ENCODE peak calls at places on chromosomes 12 and 14, in seven cellular contexts. L is body of pancreas, X is bronchial epithelial cell, P is fibroblast of the aortic adventitia, U is GM06990, Z is NB4, K is GM12878. Y is an unnamed sample.

GRCh38 chr14:90551070-90551704 is 154.4 kb downstream of the CALM1 start:
- DNase-seq in L (no peak), X (peak; percentile 22), P (peak; percentile 25), U (no peak), Z (no peak), K (no peak), Y (no peak)

GRCh38 chr12:82650627-82651337 is 35.9 kb upstream of the TMTC2 start:
- DNase-seq in L (no peak), X (peak; percentile 97), P (peak; percentile 25), U (peak; percentile 20), Z (peak; percentile 28), K (peak; percentile 38), Y (peak; percentile 30)

GRCh38 chr12:2198088-2198501 is 145.3 kb downstream of the CACNA1C start:
- DNase-seq in L (no peak), X (peak; percentile 22), P (no peak), U (no peak), Z (peak; percentile 24), K (no peak), Y (no peak)

GRCh38 chr12:20631711-20632110 is 63.4 kb upstream of the SLCO1C1 start:
- DNase-seq in L (no peak), X (no peak), P (peak; percentile 88), U (no peak), Z (no peak), K (no peak), Y (no peak)

GRCh38 chr12:131455218-131455506 is 255.7 kb upstream of the SFSWAP start:
- DNase-seq in L (no peak), X (no peak), P (no peak), U (no peak), Z (no peak), K (no peak), Y (no peak)

GRCh38 chr12:116384629-116385485 is 107.4 kb upstream of the MED13L start:
- DNase-seq in L (peak; percentile 10), X (peak; percentile 54), P (peak; percentile 82), U (no peak), Z (peak; percentile 89), K (no peak), Y (no peak)

GRCh38 chr14:61749867-61750266 is 12.4 kb upstream of the SNAPC1 start:
- DNase-seq in L (no peak), X (peak; percentile 64), P (no peak), U (no peak), Z (no peak), K (no peak), Y (no peak)

GRCh38 chr14:105272623-105273022 is 24.3 kb downstream of the BTBD6 start:
- DNase-seq in L (peak; percentile 68), X (no peak), P (no peak), U (no peak), Z (no peak), K (no peak), Y (no peak)

GRCh38 chr12:2422591-2422990 is 369.8 kb downstream of the CACNA1C start:
- DNase-seq in L (no peak), X (no peak), P (no peak), U (no peak), Z (no peak), K (no peak), Y (no peak)

GRCh38 chr14:63764103-63764502 is 36.2 kb upstream of the SGPP1 start:
- DNase-seq in L (no peak), X (no peak), P (no peak), U (no peak), Z (no peak), K (no peak), Y (no peak)

GRCh38 chr14:90871605-90872233 is 55.5 kb upstream of the TTC7B start:
- DNase-seq in L (no peak), X (peak; percentile 91), P (peak; percentile 66), U (no peak), Z (peak; percentile 18), K (no peak), Y (no peak)

GRCh38 chr12:120406080-120406479 is 31.8 kb upstream of the COX6A1 start:
- DNase-seq in L (no peak), X (no peak), P (no peak), U (no peak), Z (no peak), K (no peak), Y (no peak)

GRCh38 chr14:37559386-37559785 is 35.7 kb downstream of the FOXA1 start:
- DNase-seq in L (no peak), X (peak; percentile 78), P (no peak), U (no peak), Z (no peak), K (no peak), Y (no peak)

DNA sequence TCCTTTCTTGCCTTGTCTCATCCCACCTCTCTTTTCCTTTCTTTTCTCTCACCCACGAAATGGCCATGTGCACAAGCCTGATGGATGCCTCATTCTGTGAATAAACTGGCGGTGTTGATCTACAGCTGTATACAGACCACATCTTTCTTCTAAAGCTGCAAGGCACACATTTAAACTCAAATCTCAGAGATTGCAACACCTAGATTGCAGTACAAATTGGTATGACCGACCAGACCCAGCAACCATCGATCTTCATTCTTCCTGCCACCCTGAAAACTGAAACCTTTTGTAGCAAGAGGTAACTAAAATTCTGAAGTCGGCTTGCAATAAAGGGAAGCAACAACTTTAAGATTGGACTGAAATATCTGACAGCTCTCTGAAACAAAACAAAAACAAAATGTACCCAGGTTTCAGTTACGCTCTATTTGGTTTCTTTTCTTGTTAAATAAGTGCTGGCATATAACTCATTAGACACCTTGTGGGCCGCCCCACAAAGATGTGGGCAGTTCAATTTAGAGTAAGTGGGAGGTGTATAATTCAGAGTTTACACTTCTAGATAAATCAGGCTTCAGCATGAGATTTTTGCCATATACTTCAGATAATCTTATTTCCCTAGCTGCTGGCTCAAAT is 390.0 kb upstream of the NOVA1 start:
- DNase-seq in L (no peak), X (no peak), P (no peak), U (no peak), Z (no peak), K (no peak), Y (no peak)
- H3K4me3 ChIP-seq in L (no peak overlapping the region), X (no peak overlapping the region), P (no peak overlapping the region), U (no peak overlapping the region), Z (no peak overlapping the region), K (no peak overlapping the region), Y (no peak overlapping the region)

GRCh38 chr12:53230971-53231858 is 794 bp downstream of the RARG start:
- DNase-seq in L (no peak), X (no peak), P (no peak), U (no peak), Z (no peak), K (no peak), Y (no peak)
- TF ChIP-seq CTCF in L (no peak), X (no peak), P (peak; percentile 7), U (no peak), Z (no peak), K (no peak), Y (no peak)

GRCh38 chr12:53050426-53051057 is 677 bp downstream of the TNS2 start:
- DNase-seq in L (no peak), X (no peak), P (no peak), U (no peak), Z (no peak), K (no peak), Y (no peak)
- H3K4me3 ChIP-seq in L (peak overlapping the region; percentile 34), X (peak overlapping the region; percentile 24), P (peak overlapping the region; percentile 88), U (no peak overlapping the region), Z (no peak overlapping the region), K (no peak overlapping the region), Y (no peak overlapping the region)

GRCh38 chr12:123971449-123971769 is 1.2 kb downstream of the CCDC92 start:
- DNase-seq in L (no peak), X (no peak), P (peak; percentile 60), U (no peak), Z (no peak), K (no peak), Y (no peak)

GRCh38 chr12:123971770-123972447 is 722 bp downstream of the CCDC92 start:
- DNase-seq in L (peak; percentile 52), X (peak; percentile 68), P (no peak), U (peak; percentile 45), Z (peak; percentile 67), K (no peak), Y (no peak)

GRCh38 chr12:123976227-123976826 is 3.3 kb downstream of the ZNF664 start:
- DNase-seq in L (no peak), X (no peak), P (no peak), U (no peak), Z (no peak), K (no peak), Y (no peak)

GRCh38 chr12:123973552-123974341 is 732 bp downstream of the ZNF664 start:
- DNase-seq in L (peak; percentile 58), X (no peak), P (no peak), U (peak; percentile 56), Z (peak; percentile 53), K (no peak), Y (no peak)

DNA sequence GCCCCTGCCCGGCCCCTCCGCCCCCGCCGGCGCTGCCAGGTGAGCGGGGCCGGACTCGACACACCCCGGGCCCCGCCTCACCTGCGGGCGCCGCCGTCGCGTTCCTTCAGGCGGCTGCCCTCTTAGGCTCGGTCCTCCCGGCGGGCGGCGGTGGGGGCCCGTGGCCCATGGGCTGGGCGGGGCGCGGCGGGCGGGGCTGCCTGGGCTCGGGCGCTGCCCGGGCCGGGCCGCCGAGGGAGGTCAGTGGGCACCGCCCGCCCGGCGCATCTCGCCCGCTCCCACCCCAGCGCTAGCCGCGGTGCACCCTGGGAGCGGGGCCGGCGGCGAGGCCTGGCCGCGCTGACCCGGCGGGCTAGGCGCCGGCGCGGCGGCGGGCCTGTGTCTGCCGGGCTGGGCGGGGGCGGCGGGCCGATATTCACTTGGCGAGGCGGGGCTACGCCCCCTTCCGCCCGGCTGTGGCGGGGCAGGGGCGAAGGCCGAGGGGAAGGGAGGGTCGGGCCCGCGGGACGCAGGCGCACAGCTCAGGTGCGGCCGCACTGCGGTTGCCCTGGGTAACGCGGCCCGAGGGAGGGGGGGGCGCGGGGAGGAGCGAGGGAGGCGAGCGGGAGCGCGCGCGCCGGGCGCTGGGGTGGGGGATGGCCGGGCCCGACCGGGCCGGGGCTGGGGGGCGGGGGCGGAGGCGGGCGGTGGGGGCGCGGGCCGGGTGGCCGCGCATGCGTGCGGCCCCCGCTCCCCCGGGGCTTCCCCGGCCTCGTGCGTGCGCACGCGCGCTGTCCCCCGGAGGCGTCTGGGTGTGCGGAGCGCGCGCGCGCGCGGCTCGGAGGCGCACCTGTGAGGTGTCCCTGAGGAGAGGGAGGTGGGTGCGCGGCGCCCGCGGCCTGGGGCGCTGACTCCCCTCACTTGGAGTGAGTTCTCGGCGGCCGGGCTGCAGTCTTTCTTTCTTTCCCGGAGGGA is at the start of the genes CCDC92 and ZNF664:
- DNase-seq in L (peak; percentile 96), X (peak; percentile 65), P (peak; percentile 84), U (peak; percentile 95), Z (peak; percentile 96), K (peak; percentile 56), Y (peak; percentile 68)
- TF ChIP-seq CTCF in L (no peak), X (no peak), P (no peak), U (no peak), Z (peak; percentile 6), K (no peak), Y (peak; percentile 18)

GRCh38 chr14:31320922-31321779 is 99.2 kb downstream of the HEATR5A start:
- DNase-seq in L (peak; percentile 36), X (no peak), P (no peak), U (no peak), Z (no peak), K (no peak), Y (no peak)
- H3K4me3 ChIP-seq in L (no peak overlapping the region), X (no peak overlapping the region), P (no peak overlapping the region), U (no peak overlapping the region), Z (no peak overlapping the region), K (no peak overlapping the region), Y (no peak overlapping the region)